ENCODE peak calls at places on chromosome 18, in nine cellular contexts. One of them, this sample, is unnamed. For H3K4me1, the result is how much of the 10 kb centered on the place peaks cover.

GRCh38 chr18:68449292-68449691 is 265.6 kb downstream of the TMX3 start:
- DNase-seq in prostate gland: no peak
- DNase-seq in sigmoid colon: no peak
- DNase-seq in ovary: no peak
- DNase-seq in Peyer's patch: no peak
- DNase-seq in K562: no peak
- DNase-seq in breast epithelium: no peak
- DNase-seq in heart left ventricle: no peak
- DNase-seq in thyroid gland: no peak
- DNase-seq in this sample: no peak

GRCh38 chr18:79941473-79942119 is 9.9 kb downstream of the SLC66A2 start:
- DNase-seq in prostate gland: no peak
- DNase-seq in sigmoid colon: peak
- DNase-seq in ovary: peak
- DNase-seq in Peyer's patch: no peak
- DNase-seq in K562: no peak
- DNase-seq in breast epithelium: peak
- DNase-seq in heart left ventricle: no peak
- DNase-seq in thyroid gland: no peak
- DNase-seq in this sample: peak

GRCh38 chr18:28175930-28176673 is 828 bp downstream of the CDH2 start:
- DNase-seq in prostate gland: no peak
- DNase-seq in sigmoid colon: no peak
- DNase-seq in ovary: no peak
- DNase-seq in Peyer's patch: no peak
- DNase-seq in K562: no peak
- DNase-seq in breast epithelium: no peak
- DNase-seq in heart left ventricle: no peak
- DNase-seq in thyroid gland: peak
- DNase-seq in this sample: no peak

GRCh38 chr18:3151379-3152264 is 68.1 kb downstream of the MYOM1 start:
- DNase-seq in prostate gland: no peak
- DNase-seq in sigmoid colon: no peak
- DNase-seq in ovary: no peak
- DNase-seq in Peyer's patch: no peak
- DNase-seq in K562: peak
- DNase-seq in breast epithelium: no peak
- DNase-seq in heart left ventricle: no peak
- DNase-seq in thyroid gland: no peak
- DNase-seq in this sample: no peak

GRCh38 chr18:74895686-74896085 is 298.0 kb downstream of the ZNF407 start:
- DNase-seq in prostate gland: no peak
- DNase-seq in sigmoid colon: no peak
- DNase-seq in ovary: no peak
- DNase-seq in Peyer's patch: no peak
- DNase-seq in K562: no peak
- DNase-seq in breast epithelium: no peak
- DNase-seq in heart left ventricle: no peak
- DNase-seq in thyroid gland: no peak
- DNase-seq in this sample: no peak

GRCh38 chr18:78686976-78687685 is 292.5 kb upstream of the SALL3 start:
- DNase-seq in prostate gland: no peak
- DNase-seq in sigmoid colon: no peak
- DNase-seq in ovary: no peak
- DNase-seq in Peyer's patch: no peak
- DNase-seq in K562: no peak
- DNase-seq in breast epithelium: no peak
- DNase-seq in heart left ventricle: no peak
- DNase-seq in thyroid gland: no peak
- DNase-seq in this sample: no peak

GRCh38 chr18:23968638-23969037 is 45.9 kb upstream of the TTC39C start:
- DNase-seq in prostate gland: no peak
- DNase-seq in sigmoid colon: no peak
- DNase-seq in ovary: no peak
- DNase-seq in Peyer's patch: peak
- DNase-seq in K562: no peak
- DNase-seq in breast epithelium: no peak
- DNase-seq in heart left ventricle: no peak
- DNase-seq in thyroid gland: no peak
- DNase-seq in this sample: no peak

GRCh38 chr18:23735021-23735464 is 45.8 kb downstream of the LAMA3 start:
- DNase-seq in prostate gland: no peak
- DNase-seq in sigmoid colon: no peak
- DNase-seq in ovary: no peak
- DNase-seq in Peyer's patch: no peak
- DNase-seq in K562: no peak
- DNase-seq in breast epithelium: no peak
- DNase-seq in heart left ventricle: no peak
- DNase-seq in thyroid gland: no peak
- DNase-seq in this sample: no peak

GRCh38 chr18:79681484-79682387 is 2.1 kb downstream of the CTDP1 start:
- DNase-seq in prostate gland: peak
- DNase-seq in sigmoid colon: no peak
- DNase-seq in ovary: no peak
- DNase-seq in Peyer's patch: peak
- DNase-seq in K562: no peak
- DNase-seq in breast epithelium: no peak
- DNase-seq in heart left ventricle: no peak
- DNase-seq in thyroid gland: no peak
- DNase-seq in this sample: no peak

GRCh38 chr18:75221397-75221796 is 10.8 kb downstream of the TSHZ1 start:
- DNase-seq in prostate gland: no peak
- DNase-seq in sigmoid colon: no peak
- DNase-seq in ovary: no peak
- DNase-seq in Peyer's patch: no peak
- DNase-seq in K562: no peak
- DNase-seq in breast epithelium: no peak
- DNase-seq in heart left ventricle: no peak
- DNase-seq in thyroid gland: no peak
- DNase-seq in this sample: no peak

GRCh38 chr18:69469444-69469919 is 68.8 kb downstream of the DOK6 start:
- DNase-seq in prostate gland: no peak
- DNase-seq in sigmoid colon: peak
- DNase-seq in ovary: no peak
- DNase-seq in Peyer's patch: no peak
- DNase-seq in K562: peak
- DNase-seq in breast epithelium: no peak
- DNase-seq in heart left ventricle: no peak
- DNase-seq in thyroid gland: no peak
- DNase-seq in this sample: no peak

GRCh38 chr18:54069729-54070128 is 154.7 kb downstream of the MBD2 start:
- DNase-seq in prostate gland: no peak
- DNase-seq in sigmoid colon: no peak
- DNase-seq in ovary: no peak
- DNase-seq in Peyer's patch: no peak
- DNase-seq in K562: no peak
- DNase-seq in breast epithelium: no peak
- DNase-seq in heart left ventricle: no peak
- DNase-seq in thyroid gland: no peak
- DNase-seq in this sample: no peak

GRCh38 chr18:51009071-51009470 is 20.9 kb upstream of the SMAD4 start:
- DNase-seq in prostate gland: no peak
- DNase-seq in sigmoid colon: no peak
- DNase-seq in ovary: no peak
- DNase-seq in Peyer's patch: no peak
- DNase-seq in K562: no peak
- DNase-seq in breast epithelium: no peak
- DNase-seq in heart left ventricle: no peak
- DNase-seq in thyroid gland: peak
- DNase-seq in this sample: no peak

GRCh38 chr18:66271927-66272326 is 332.0 kb downstream of the CDH19 start:
- DNase-seq in prostate gland: no peak
- DNase-seq in sigmoid colon: no peak
- DNase-seq in ovary: no peak
- DNase-seq in Peyer's patch: no peak
- DNase-seq in K562: no peak
- DNase-seq in breast epithelium: no peak
- DNase-seq in heart left ventricle: no peak
- DNase-seq in thyroid gland: no peak
- DNase-seq in this sample: no peak

GRCh38 chr18:4060427-4061281 is 394.5 kb downstream of the DLGAP1 start:
- DNase-seq in prostate gland: no peak
- DNase-seq in sigmoid colon: no peak
- DNase-seq in ovary: no peak
- DNase-seq in Peyer's patch: no peak
- DNase-seq in K562: no peak
- DNase-seq in breast epithelium: no peak
- DNase-seq in heart left ventricle: no peak
- DNase-seq in thyroid gland: no peak
- DNase-seq in this sample: no peak

GRCh38 chr18:35409921-35410320 is 32.8 kb upstream of the ZNF396 start:
- DNase-seq in prostate gland: no peak
- DNase-seq in sigmoid colon: no peak
- DNase-seq in ovary: no peak
- DNase-seq in Peyer's patch: no peak
- DNase-seq in K562: peak
- DNase-seq in breast epithelium: no peak
- DNase-seq in heart left ventricle: no peak
- DNase-seq in thyroid gland: no peak
- DNase-seq in this sample: no peak

GRCh38 chr18:25310045-25310444 is 41.9 kb downstream of the ZNF521 start:
- DNase-seq in prostate gland: no peak
- DNase-seq in sigmoid colon: no peak
- DNase-seq in ovary: no peak
- DNase-seq in Peyer's patch: no peak
- DNase-seq in K562: peak
- DNase-seq in breast epithelium: no peak
- DNase-seq in heart left ventricle: no peak
- DNase-seq in thyroid gland: no peak
- DNase-seq in this sample: no peak

GRCh38 chr18:77054288-77054605 is 78.3 kb downstream of the MBP start:
- DNase-seq in prostate gland: no peak
- DNase-seq in sigmoid colon: no peak
- DNase-seq in ovary: no peak
- DNase-seq in Peyer's patch: no peak
- DNase-seq in K562: no peak
- DNase-seq in breast epithelium: no peak
- DNase-seq in heart left ventricle: no peak
- DNase-seq in thyroid gland: no peak
- DNase-seq in this sample: no peak

GRCh38 chr18:9008709-9009635 is 93.5 kb upstream of the NDUFV2 start:
- DNase-seq in prostate gland: no peak
- DNase-seq in sigmoid colon: no peak
- DNase-seq in ovary: no peak
- DNase-seq in Peyer's patch: no peak
- DNase-seq in K562: peak
- DNase-seq in breast epithelium: no peak
- DNase-seq in heart left ventricle: no peak
- DNase-seq in thyroid gland: no peak
- DNase-seq in this sample: no peak
- TF ChIP-seq POLR2A in prostate gland: no peak
- TF ChIP-seq POLR2A in sigmoid colon: no peak
- TF ChIP-seq POLR2A in ovary: no peak
- TF ChIP-seq POLR2A in Peyer's patch: no peak
- TF ChIP-seq POLR2A in K562: peak
- TF ChIP-seq POLR2A in breast epithelium: no peak
- TF ChIP-seq POLR2A in heart left ventricle: no peak
- TF ChIP-seq POLR2A in thyroid gland: no peak
- TF ChIP-seq POLR2A in this sample: no peak

GRCh38 chr18:12883003-12883683 is 894 bp downstream of the PTPN2 start:
- DNase-seq in prostate gland: no peak
- DNase-seq in sigmoid colon: no peak
- DNase-seq in ovary: no peak
- DNase-seq in Peyer's patch: no peak
- DNase-seq in K562: no peak
- DNase-seq in breast epithelium: no peak
- DNase-seq in heart left ventricle: no peak
- DNase-seq in thyroid gland: peak
- DNase-seq in this sample: no peak

GRCh38 chr18:12883684-12884520 is at the start of gene PTPN2:
- DNase-seq in prostate gland: peak
- DNase-seq in sigmoid colon: peak
- DNase-seq in ovary: peak
- DNase-seq in Peyer's patch: peak
- DNase-seq in K562: peak
- DNase-seq in breast epithelium: peak
- DNase-seq in heart left ventricle: peak
- DNase-seq in thyroid gland: peak
- DNase-seq in this sample: peak

GRCh38 chr18:12882416-12882815 is 1.6 kb downstream of the PTPN2 start:
- DNase-seq in prostate gland: no peak
- DNase-seq in sigmoid colon: no peak
- DNase-seq in ovary: no peak
- DNase-seq in Peyer's patch: no peak
- DNase-seq in K562: no peak
- DNase-seq in breast epithelium: no peak
- DNase-seq in heart left ventricle: no peak
- DNase-seq in thyroid gland: no peak
- DNase-seq in this sample: no peak

GRCh38 chr18:12880532-12880892 is 3.5 kb downstream of the PTPN2 start:
- DNase-seq in prostate gland: no peak
- DNase-seq in sigmoid colon: no peak
- DNase-seq in ovary: no peak
- DNase-seq in Peyer's patch: no peak
- DNase-seq in K562: peak
- DNase-seq in breast epithelium: no peak
- DNase-seq in heart left ventricle: no peak
- DNase-seq in thyroid gland: no peak
- DNase-seq in this sample: no peak

GRCh38 chr18:12879840-12880531 is 4.1 kb downstream of the PTPN2 start:
- DNase-seq in prostate gland: no peak
- DNase-seq in sigmoid colon: no peak
- DNase-seq in ovary: no peak
- DNase-seq in Peyer's patch: no peak
- DNase-seq in K562: peak
- DNase-seq in breast epithelium: no peak
- DNase-seq in heart left ventricle: no peak
- DNase-seq in thyroid gland: no peak
- DNase-seq in this sample: no peak
- H3K4me1 ChIP-seq in prostate gland: under half
- H3K4me1 ChIP-seq in sigmoid colon: under half
- H3K4me1 ChIP-seq in ovary: under half
- H3K4me1 ChIP-seq in Peyer's patch: under half
- H3K4me1 ChIP-seq in K562: under half
- H3K4me1 ChIP-seq in breast epithelium: under half
- H3K4me1 ChIP-seq in heart left ventricle: under half
- H3K4me1 ChIP-seq in thyroid gland: under half
- H3K4me1 ChIP-seq in this sample: under half

DNA sequence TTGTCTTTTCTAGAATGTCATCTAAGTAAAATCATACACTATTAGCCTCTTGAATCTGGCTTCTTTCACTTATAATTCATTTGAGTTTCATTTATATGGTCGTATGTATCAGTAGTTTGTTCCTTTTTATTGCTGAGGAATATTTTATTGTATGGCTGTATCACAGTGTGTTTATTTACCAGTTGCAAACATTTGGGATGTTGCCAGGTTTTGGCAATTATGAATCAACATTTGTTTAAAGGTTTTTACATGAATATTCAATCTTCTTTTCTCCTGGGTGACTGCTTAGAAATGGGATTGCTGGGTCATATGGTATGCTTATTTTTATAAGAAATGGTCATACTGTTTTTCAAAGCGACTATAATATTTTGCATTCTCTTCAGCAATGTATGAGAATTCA is 107.8 kb downstream of the PMAIP1 start:
- DNase-seq in prostate gland: no peak
- DNase-seq in sigmoid colon: no peak
- DNase-seq in ovary: no peak
- DNase-seq in Peyer's patch: no peak
- DNase-seq in K562: no peak
- DNase-seq in breast epithelium: no peak
- DNase-seq in heart left ventricle: no peak
- DNase-seq in thyroid gland: no peak
- DNase-seq in this sample: no peak
- TF ChIP-seq POLR2A in prostate gland: no peak
- TF ChIP-seq POLR2A in sigmoid colon: no peak
- TF ChIP-seq POLR2A in ovary: no peak
- TF ChIP-seq POLR2A in Peyer's patch: no peak
- TF ChIP-seq POLR2A in K562: no peak
- TF ChIP-seq POLR2A in breast epithelium: no peak
- TF ChIP-seq POLR2A in heart left ventricle: no peak
- TF ChIP-seq POLR2A in thyroid gland: no peak
- TF ChIP-seq POLR2A in this sample: no peak

GRCh38 chr18:13890962-13891361 is 24.4 kb downstream of the MC2R start:
- DNase-seq in prostate gland: no peak
- DNase-seq in sigmoid colon: no peak
- DNase-seq in ovary: no peak
- DNase-seq in Peyer's patch: no peak
- DNase-seq in K562: no peak
- DNase-seq in breast epithelium: no peak
- DNase-seq in heart left ventricle: no peak
- DNase-seq in thyroid gland: no peak
- DNase-seq in this sample: no peak
- H3K4me1 ChIP-seq in prostate gland: under half
- H3K4me1 ChIP-seq in sigmoid colon: under half
- H3K4me1 ChIP-seq in ovary: under half
- H3K4me1 ChIP-seq in Peyer's patch: under half
- H3K4me1 ChIP-seq in K562: under half
- H3K4me1 ChIP-seq in breast epithelium: under half
- H3K4me1 ChIP-seq in heart left ventricle: under half
- H3K4me1 ChIP-seq in thyroid gland: under half
- H3K4me1 ChIP-seq in this sample: under half